ENCODE peak calls at places on chromosome 2, in four cellular contexts. L, D, R and C are unnamed samples.

GRCh38 chr2:63590621-63591408 is 2.1 kb downstream of the MDH1 start:
- DNase-seq in D (peak; percentile 31), L (peak; percentile 27), R (no peak), C (no peak)

GRCh38 chr2:9258953-9259399 is 52.4 kb downstream of the ASAP2 start:
- DNase-seq in R (no peak), L (no peak), D (peak; percentile 34), C (no peak)

GRCh38 chr2:174663572-174663971 is 66.0 kb upstream of the WIPF1 start:
- DNase-seq in R (peak; percentile 93), L (no peak), D (peak; percentile 98), C (no peak)

GRCh38 chr2:119517433-119517832 is 6.8 kb downstream of the SCTR start:
- DNase-seq in L (peak; percentile 77), R (no peak), D (peak; percentile 74), C (peak; percentile 11)

GRCh38 chr2:74458957-74459290 is 686 bp downstream of the WBP1 start:
- DNase-seq in D (peak; percentile 48), R (no peak), L (no peak), C (no peak)

GRCh38 chr2:45205985-45206384 is 196.7 kb upstream of the SIX2 start:
- DNase-seq in L (no peak), R (no peak), D (no peak), C (no peak)

GRCh38 chr2:198374375-198375072 is 570.1 kb downstream of the PLCL1 start:
- DNase-seq in R (peak; percentile 59), L (no peak), D (peak; percentile 80), C (peak; percentile 19)

GRCh38 chr2:161905389-161906046 is 168.5 kb downstream of the DPP4 start:
- DNase-seq in D (no peak), R (peak; percentile 8), L (no peak), C (no peak)

GRCh38 chr2:212929971-212930370 is 221.4 kb downstream of the IKZF2 start:
- DNase-seq in D (no peak), R (no peak), L (no peak), C (no peak)

GRCh38 chr2:130791617-130791939 is 36.2 kb downstream of the AMER3 start:
- DNase-seq in D (no peak), L (peak; percentile 49), R (no peak), C (no peak)

GRCh38 chr2:12721571-12722444 is 5.1 kb downstream of the TRIB2 start:
- DNase-seq in D (no peak), L (no peak), R (peak; percentile 97), C (no peak)

GRCh38 chr2:196172976-196173375 is 1.6 kb upstream of the STK17B start:
- DNase-seq in L (no peak), D (no peak), R (no peak), C (no peak)

GRCh38 chr2:101754613-101755012 is 57.1 kb downstream of the MAP4K4 start:
- DNase-seq in R (no peak), L (no peak), D (peak; percentile 83), C (peak; percentile 94)

GRCh38 chr2:101752708-101753107 is 55.2 kb downstream of the MAP4K4 start:
- DNase-seq in R (no peak), D (peak; percentile 46), L (no peak), C (peak; percentile 58)

GRCh38 chr2:101753207-101753616 is 55.7 kb downstream of the MAP4K4 start:
- DNase-seq in D (peak; percentile 43), R (no peak), L (no peak), C (no peak)

GRCh38 chr2:101751875-101752619 is 54.5 kb downstream of the MAP4K4 start:
- DNase-seq in L (no peak), D (peak; percentile 36), R (no peak), C (no peak)

DNA sequence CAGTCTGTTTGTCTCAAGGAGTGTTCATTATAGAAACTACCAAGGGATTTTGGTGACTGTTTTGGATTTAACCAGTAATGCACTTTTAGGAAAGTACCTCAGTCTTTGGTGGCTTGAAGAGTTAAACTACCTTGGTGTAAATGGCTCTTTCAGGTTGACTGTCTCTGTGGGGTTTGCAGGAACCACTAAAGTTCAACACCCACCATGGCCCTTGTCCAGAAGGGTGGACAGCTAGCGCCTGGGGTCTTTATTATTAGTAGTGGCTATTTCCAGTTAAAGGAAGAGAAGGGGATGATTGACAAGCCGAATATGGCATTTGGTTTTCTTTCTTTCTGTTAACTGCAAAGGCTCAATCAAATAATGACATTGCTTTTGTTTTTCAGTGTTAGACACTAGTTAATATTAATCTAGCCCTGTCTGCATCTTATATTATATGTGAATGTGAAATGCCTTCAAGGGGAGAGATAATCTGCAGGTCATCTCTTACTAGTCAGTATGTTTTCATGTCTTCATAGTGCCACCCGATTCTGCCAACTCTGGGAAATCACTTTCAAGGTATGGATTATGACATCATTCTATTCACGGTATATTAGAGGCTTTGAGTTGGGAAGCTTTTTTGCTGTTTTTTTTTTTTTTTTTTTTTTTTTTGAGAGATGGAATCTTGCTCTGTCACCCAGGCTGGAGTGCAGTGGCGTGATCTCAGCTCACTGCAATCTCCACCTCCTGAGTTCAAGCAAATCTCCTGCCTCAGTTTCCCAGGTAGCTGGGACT is 56.4 kb downstream of the MAP4K4 start:
- DNase-seq in L (no peak), D (no peak), R (no peak), C (no peak)
- H3K4me3 ChIP-seq in L (no peak overlapping the region), D (no peak overlapping the region), R (no peak overlapping the region), C (no peak overlapping the region)

DNA sequence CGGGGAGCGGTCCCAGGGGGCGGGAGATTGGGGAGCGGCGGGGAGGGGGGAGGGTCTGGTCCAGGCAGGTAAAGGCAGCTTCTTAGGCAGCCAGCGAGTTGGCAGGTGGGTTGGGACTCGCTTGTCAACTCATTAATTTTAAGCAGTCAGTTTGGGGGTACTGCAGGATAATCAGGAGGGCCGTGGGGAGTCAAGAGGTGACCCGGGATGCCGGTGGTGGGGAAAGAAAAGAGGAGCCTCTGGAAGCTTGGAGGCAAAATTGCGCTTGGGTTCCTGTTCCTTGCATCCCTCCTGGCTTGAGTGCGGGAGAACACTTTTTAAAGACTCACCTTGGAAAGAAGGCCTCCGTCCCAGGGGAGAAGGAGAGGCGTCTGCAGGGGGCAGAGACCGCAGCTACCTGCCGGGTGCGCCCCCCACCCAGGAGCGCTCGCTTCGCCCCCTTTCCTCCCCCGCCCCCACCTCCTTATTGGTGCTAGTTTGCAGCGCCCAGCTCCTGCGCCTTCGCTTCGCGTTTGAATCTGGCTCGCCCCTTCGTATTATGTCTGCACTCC is at the start of gene KCNJ3:
- DNase-seq in D (no peak), L (no peak), R (no peak), C (no peak)
- H3K4me3 ChIP-seq in D (no peak within 1 kb of the TSS), L (peak within 1 kb of the TSS; percentile 47), R (no peak within 1 kb of the TSS), C (no peak within 1 kb of the TSS)

GRCh38 chr2:51032748-51033355 is 920 bp upstream of the NRXN1 start:
- DNase-seq in L (no peak), R (no peak), D (no peak), C (no peak)
- H3K4me3 ChIP-seq in L (no peak overlapping the region), R (no peak overlapping the region), D (no peak overlapping the region), C (no peak overlapping the region)

GRCh38 chr2:47005687-47006086 is 90.1 kb upstream of the MCFD2 start:
- DNase-seq in D (no peak), R (no peak), L (no peak), C (no peak)

GRCh38 chr2:47004905-47005495 is 89.4 kb upstream of the MCFD2 start:
- DNase-seq in D (no peak), R (no peak), L (no peak), C (no peak)

GRCh38 chr2:47007221-47007825 is 91.7 kb upstream of the MCFD2 start:
- DNase-seq in D (no peak), L (no peak), R (no peak), C (no peak)

GRCh38 chr2:47007826-47008225 is 92.2 kb upstream of the MCFD2 start:
- DNase-seq in L (no peak), R (no peak), D (no peak), C (no peak)

DNA sequence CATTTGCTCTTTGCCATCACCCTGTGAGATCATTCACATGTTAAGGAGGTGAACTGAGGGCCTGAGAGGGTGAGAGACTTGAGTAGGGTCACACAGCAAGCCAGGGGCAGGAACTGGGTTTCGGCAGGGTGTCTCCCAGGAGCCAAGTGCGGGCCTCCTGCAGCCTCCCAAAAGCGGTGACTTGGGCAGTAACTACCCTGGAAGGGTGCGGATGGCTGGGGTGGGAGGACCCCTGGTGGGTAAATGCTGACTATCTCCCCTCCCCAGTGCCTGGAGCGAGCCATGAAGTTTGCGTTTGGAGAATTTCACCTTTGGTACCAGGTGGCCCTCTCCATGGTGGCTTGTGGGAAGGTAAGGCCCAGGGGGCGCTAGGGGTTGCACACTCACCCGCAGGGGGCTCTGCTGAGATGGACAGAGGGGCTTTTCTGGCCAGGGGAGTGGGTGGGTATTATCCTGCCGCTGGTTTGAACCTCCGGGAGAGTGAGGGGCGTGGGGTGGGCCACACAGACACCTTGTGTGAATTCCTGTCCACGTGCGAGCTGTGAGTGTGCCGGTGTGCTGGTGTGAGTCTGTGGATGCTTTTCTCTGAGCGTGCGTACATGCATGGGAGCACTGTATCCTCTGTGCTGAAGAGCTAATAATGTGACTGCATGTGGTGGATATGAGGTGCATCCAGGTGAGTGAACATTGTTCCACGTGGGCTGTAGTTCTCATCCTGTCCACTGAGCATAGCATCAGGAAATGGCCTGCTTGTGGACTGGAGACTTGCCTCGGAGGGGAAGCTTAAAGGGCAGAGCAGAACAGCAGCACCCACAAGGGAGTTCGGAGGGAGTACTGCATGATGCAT is 91.0 kb upstream of the MCFD2 start:
- DNase-seq in R (no peak), L (no peak), D (no peak), C (no peak)
- H3K4me3 ChIP-seq in R (no peak overlapping the region), L (no peak overlapping the region), D (no peak overlapping the region), C (no peak overlapping the region)